ENCODE peak calls at places on chromosomes 1 and 21, in seven cellular contexts. One of them, this sample, is unnamed.

GRCh38 chr1:204927673-204928641 is 57.3 kb downstream of the NFASC start:
- DNase-seq in SK-N-SH: no peak
- DNase-seq in K562: peak
- DNase-seq in HepG2: no peak
- DNase-seq in GM12878: no peak
- DNase-seq in HCT116: no peak
- DNase-seq in H1: no peak
- DNase-seq in this sample: peak

GRCh38 chr1:88741413-88741812 is 57.3 kb downstream of the PKN2 start:
- DNase-seq in SK-N-SH: no peak
- DNase-seq in K562: no peak
- DNase-seq in HepG2: no peak
- DNase-seq in GM12878: no peak
- DNase-seq in HCT116: no peak
- DNase-seq in H1: no peak
- DNase-seq in this sample: no peak

GRCh38 chr1:226404063-226404903 is 3.6 kb downstream of the PARP1 start:
- DNase-seq in SK-N-SH: peak
- DNase-seq in K562: no peak
- DNase-seq in HepG2: peak
- DNase-seq in GM12878: no peak
- DNase-seq in HCT116: no peak
- DNase-seq in H1: no peak
- DNase-seq in this sample: no peak

GRCh38 chr1:115748396-115749130 is 20.0 kb downstream of the CASQ2 start:
- DNase-seq in SK-N-SH: no peak
- DNase-seq in K562: no peak
- DNase-seq in HepG2: no peak
- DNase-seq in GM12878: no peak
- DNase-seq in HCT116: peak
- DNase-seq in H1: no peak
- DNase-seq in this sample: no peak

GRCh38 chr1:119009300-119009660 is 21.1 kb upstream of the TBX15 start:
- DNase-seq in SK-N-SH: no peak
- DNase-seq in K562: no peak
- DNase-seq in HepG2: no peak
- DNase-seq in GM12878: no peak
- DNase-seq in HCT116: no peak
- DNase-seq in H1: no peak
- DNase-seq in this sample: no peak

GRCh38 chr21:35575280-35575915 is 484.9 kb downstream of the SETD4 start:
- DNase-seq in SK-N-SH: no peak
- DNase-seq in K562: no peak
- DNase-seq in HepG2: no peak
- DNase-seq in GM12878: no peak
- DNase-seq in HCT116: no peak
- DNase-seq in H1: no peak
- DNase-seq in this sample: no peak

GRCh38 chr21:44927587-44928461 is 7.1 kb upstream of the ITGB2 start:
- DNase-seq in SK-N-SH: no peak
- DNase-seq in K562: peak
- DNase-seq in HepG2: peak
- DNase-seq in GM12878: peak
- DNase-seq in HCT116: no peak
- DNase-seq in H1: no peak
- DNase-seq in this sample: peak

GRCh38 chr21:28916150-28916893 is 76.4 kb downstream of the LTN1 start:
- DNase-seq in SK-N-SH: no peak
- DNase-seq in K562: no peak
- DNase-seq in HepG2: no peak
- DNase-seq in GM12878: no peak
- DNase-seq in HCT116: no peak
- DNase-seq in H1: no peak
- DNase-seq in this sample: no peak

GRCh38 chr1:112688781-112689193 is 14.3 kb downstream of the MOV10 start:
- DNase-seq in SK-N-SH: peak
- DNase-seq in K562: no peak
- DNase-seq in HepG2: no peak
- DNase-seq in GM12878: no peak
- DNase-seq in HCT116: no peak
- DNase-seq in H1: no peak
- DNase-seq in this sample: no peak

GRCh38 chr1:210321552-210321951 is 7.2 kb upstream of the HHAT start:
- DNase-seq in SK-N-SH: no peak
- DNase-seq in K562: no peak
- DNase-seq in HepG2: no peak
- DNase-seq in GM12878: no peak
- DNase-seq in HCT116: no peak
- DNase-seq in H1: no peak
- DNase-seq in this sample: peak

GRCh38 chr21:45833437-45833836 is 148.1 kb upstream of the COL6A1 start:
- DNase-seq in SK-N-SH: no peak
- DNase-seq in K562: no peak
- DNase-seq in HepG2: no peak
- DNase-seq in GM12878: no peak
- DNase-seq in HCT116: no peak
- DNase-seq in H1: no peak
- DNase-seq in this sample: no peak

GRCh38 chr1:44576456-44577150 is 97.7 kb downstream of the TMEM53 start:
- DNase-seq in SK-N-SH: no peak
- DNase-seq in K562: no peak
- DNase-seq in HepG2: no peak
- DNase-seq in GM12878: no peak
- DNase-seq in HCT116: no peak
- DNase-seq in H1: no peak
- DNase-seq in this sample: no peak

GRCh38 chr1:162612606-162613400 is 19.5 kb upstream of the DDR2 start:
- DNase-seq in SK-N-SH: no peak
- DNase-seq in K562: no peak
- DNase-seq in HepG2: peak
- DNase-seq in GM12878: no peak
- DNase-seq in HCT116: no peak
- DNase-seq in H1: no peak
- DNase-seq in this sample: no peak

GRCh38 chr1:57340361-57341192 is 83.3 kb downstream of the DAB1 start:
- DNase-seq in SK-N-SH: peak
- DNase-seq in K562: no peak
- DNase-seq in HepG2: peak
- DNase-seq in GM12878: no peak
- DNase-seq in HCT116: no peak
- DNase-seq in H1: no peak
- DNase-seq in this sample: no peak

DNA sequence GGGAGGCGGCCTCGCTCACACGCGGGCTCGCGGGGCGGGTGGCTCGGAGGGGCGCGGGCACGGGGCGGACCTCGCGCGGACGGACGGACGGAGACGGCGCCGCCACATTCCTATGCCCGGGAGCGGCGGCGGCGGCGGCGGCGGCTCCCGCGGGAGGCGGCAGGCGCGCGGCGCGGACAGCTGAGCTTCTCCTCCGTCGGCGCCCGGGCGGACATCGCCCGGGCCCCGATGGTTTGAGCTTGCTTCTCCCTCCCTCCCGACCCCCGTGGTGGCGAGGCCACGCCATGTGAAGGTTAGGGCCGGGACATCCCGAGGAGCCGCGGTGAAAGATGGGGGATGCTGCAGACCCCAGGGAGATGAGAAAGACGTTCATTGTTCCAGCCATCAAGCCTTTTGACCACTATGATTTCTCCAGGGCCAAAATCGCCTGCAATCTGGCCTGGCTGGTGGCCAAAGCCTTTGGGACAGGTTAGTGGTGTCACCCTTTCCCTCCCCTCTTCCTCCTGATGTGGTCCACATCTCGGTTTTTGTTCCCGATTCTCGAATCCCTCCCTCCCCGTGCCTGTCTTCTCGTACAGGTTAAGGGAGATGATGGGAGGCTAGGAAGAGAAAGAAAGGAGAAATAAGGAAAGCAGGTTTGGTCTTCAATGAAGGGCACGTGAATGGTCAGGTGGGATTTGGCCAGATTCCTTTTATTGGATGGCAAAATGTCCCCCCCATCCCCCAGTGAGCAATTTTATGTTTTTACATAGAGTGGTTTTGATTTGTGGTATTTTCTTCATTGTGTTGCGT is 1.0 kb downstream of the CAMSAP2 start:
- DNase-seq in SK-N-SH: no peak
- DNase-seq in K562: peak
- DNase-seq in HepG2: peak
- DNase-seq in GM12878: no peak
- DNase-seq in HCT116: no peak
- DNase-seq in H1: no peak
- DNase-seq in this sample: peak
- TF ChIP-seq JUND in SK-N-SH: no peak
- TF ChIP-seq JUND in K562: no peak
- TF ChIP-seq JUND in HepG2: no peak
- TF ChIP-seq JUND in GM12878: no peak
- TF ChIP-seq JUND in HCT116: no peak
- TF ChIP-seq JUND in H1: no peak
- TF ChIP-seq JUND in this sample: no peak

GRCh38 chr1:230215529-230215928 is 148.5 kb downstream of the GALNT2 start:
- DNase-seq in SK-N-SH: no peak
- DNase-seq in K562: no peak
- DNase-seq in HepG2: no peak
- DNase-seq in GM12878: no peak
- DNase-seq in HCT116: no peak
- DNase-seq in H1: no peak
- DNase-seq in this sample: no peak

GRCh38 chr1:230212405-230212936 is 145.4 kb downstream of the GALNT2 start:
- DNase-seq in SK-N-SH: no peak
- DNase-seq in K562: no peak
- DNase-seq in HepG2: no peak
- DNase-seq in GM12878: peak
- DNase-seq in HCT116: no peak
- DNase-seq in H1: no peak
- DNase-seq in this sample: no peak

GRCh38 chr1:230218667-230219066 is 151.6 kb downstream of the GALNT2 start:
- DNase-seq in SK-N-SH: no peak
- DNase-seq in K562: no peak
- DNase-seq in HepG2: no peak
- DNase-seq in GM12878: no peak
- DNase-seq in HCT116: no peak
- DNase-seq in H1: no peak
- DNase-seq in this sample: no peak

GRCh38 chr1:230211436-230212145 is 144.6 kb downstream of the GALNT2 start:
- DNase-seq in SK-N-SH: no peak
- DNase-seq in K562: no peak
- DNase-seq in HepG2: no peak
- DNase-seq in GM12878: no peak
- DNase-seq in HCT116: no peak
- DNase-seq in H1: no peak
- DNase-seq in this sample: no peak

GRCh38 chr1:230215049-230215448 is 148.0 kb downstream of the GALNT2 start:
- DNase-seq in SK-N-SH: no peak
- DNase-seq in K562: no peak
- DNase-seq in HepG2: peak
- DNase-seq in GM12878: no peak
- DNase-seq in HCT116: no peak
- DNase-seq in H1: no peak
- DNase-seq in this sample: peak
- TF ChIP-seq JUND in SK-N-SH: no peak
- TF ChIP-seq JUND in K562: no peak
- TF ChIP-seq JUND in HepG2: no peak
- TF ChIP-seq JUND in GM12878: no peak
- TF ChIP-seq JUND in HCT116: no peak
- TF ChIP-seq JUND in H1: no peak
- TF ChIP-seq JUND in this sample: no peak

GRCh38 chr1:71667224-71667623 is 586.4 kb upstream of the ZRANB2 start:
- DNase-seq in SK-N-SH: no peak
- DNase-seq in K562: no peak
- DNase-seq in HepG2: no peak
- DNase-seq in GM12878: no peak
- DNase-seq in HCT116: no peak
- DNase-seq in H1: no peak
- DNase-seq in this sample: no peak
- TF ChIP-seq JUND in SK-N-SH: no peak
- TF ChIP-seq JUND in K562: no peak
- TF ChIP-seq JUND in HepG2: no peak
- TF ChIP-seq JUND in GM12878: no peak
- TF ChIP-seq JUND in HCT116: no peak
- TF ChIP-seq JUND in H1: no peak
- TF ChIP-seq JUND in this sample: no peak

GRCh38 chr1:151549199-151549598 is 9.1 kb downstream of the TUFT1 start:
- DNase-seq in SK-N-SH: no peak
- DNase-seq in K562: no peak
- DNase-seq in HepG2: no peak
- DNase-seq in GM12878: no peak
- DNase-seq in HCT116: no peak
- DNase-seq in H1: no peak
- DNase-seq in this sample: no peak
- TF ChIP-seq JUND in SK-N-SH: no peak
- TF ChIP-seq JUND in K562: no peak
- TF ChIP-seq JUND in HepG2: no peak
- TF ChIP-seq JUND in GM12878: no peak
- TF ChIP-seq JUND in HCT116: no peak
- TF ChIP-seq JUND in H1: no peak
- TF ChIP-seq JUND in this sample: no peak

DNA sequence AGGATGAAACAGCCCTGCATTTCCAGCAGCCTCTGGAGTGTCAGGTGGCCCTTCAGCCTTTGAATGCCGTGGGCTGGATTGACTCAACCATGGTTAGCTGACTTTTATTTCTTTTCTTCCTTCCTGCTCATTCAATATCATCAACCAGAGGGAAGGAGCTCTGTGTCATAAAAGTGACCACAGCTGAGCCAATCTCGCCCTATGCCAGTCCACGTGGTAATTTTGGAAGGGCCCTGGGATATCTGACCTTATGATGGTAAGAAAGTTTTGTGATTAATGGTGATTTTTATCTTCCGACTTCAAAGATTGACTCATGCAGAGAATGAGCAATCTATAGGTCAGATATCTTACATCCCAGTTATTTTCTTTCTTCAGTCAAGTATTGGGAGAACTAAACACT is 170.3 kb downstream of the ZC3H11B start:
- DNase-seq in SK-N-SH: no peak
- DNase-seq in K562: no peak
- DNase-seq in HepG2: no peak
- DNase-seq in GM12878: no peak
- DNase-seq in HCT116: peak
- DNase-seq in H1: no peak
- DNase-seq in this sample: no peak
- TF ChIP-seq JUND in SK-N-SH: peak
- TF ChIP-seq JUND in K562: no peak
- TF ChIP-seq JUND in HepG2: no peak
- TF ChIP-seq JUND in GM12878: no peak
- TF ChIP-seq JUND in HCT116: peak
- TF ChIP-seq JUND in H1: no peak
- TF ChIP-seq JUND in this sample: no peak

DNA sequence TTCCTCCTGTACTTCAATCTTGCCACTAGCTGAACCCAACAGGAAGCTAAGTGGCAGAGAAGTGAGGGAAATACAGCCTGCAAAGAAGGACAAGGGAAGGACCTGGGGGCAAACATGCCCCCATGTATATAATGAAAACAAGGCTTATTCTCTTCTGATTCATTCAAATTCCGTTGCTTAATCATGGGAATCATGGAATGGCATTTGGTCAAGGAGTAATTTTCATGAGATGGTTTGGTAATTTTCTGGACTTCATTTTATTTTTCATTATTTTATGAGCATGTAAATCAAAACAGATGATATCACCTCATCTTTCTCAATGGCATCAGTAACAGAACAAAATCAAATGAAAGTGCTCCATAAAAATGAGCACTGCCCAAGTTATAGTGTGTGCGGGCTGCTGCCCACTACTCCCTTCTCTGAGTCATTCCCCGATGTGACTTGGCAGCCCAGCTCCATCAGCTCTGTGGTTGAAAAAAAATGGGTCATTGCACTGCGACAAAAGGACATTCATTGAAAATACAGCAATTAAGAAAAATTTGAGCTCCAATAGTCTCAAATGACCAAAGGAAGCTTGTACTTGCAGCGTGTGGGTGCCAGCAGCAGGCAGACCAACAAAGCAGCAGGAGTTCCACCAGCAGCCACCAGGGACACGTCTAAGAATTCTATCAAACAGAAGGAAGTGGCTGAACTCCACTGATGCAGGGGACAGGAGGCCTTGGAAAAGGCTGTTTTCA is 84.3 kb upstream of the VAV3 start:
- DNase-seq in SK-N-SH: peak
- DNase-seq in K562: peak
- DNase-seq in HepG2: no peak
- DNase-seq in GM12878: no peak
- DNase-seq in HCT116: no peak
- DNase-seq in H1: no peak
- DNase-seq in this sample: no peak
- TF ChIP-seq JUND in SK-N-SH: no peak
- TF ChIP-seq JUND in K562: no peak
- TF ChIP-seq JUND in HepG2: no peak
- TF ChIP-seq JUND in GM12878: no peak
- TF ChIP-seq JUND in HCT116: no peak
- TF ChIP-seq JUND in H1: no peak
- TF ChIP-seq JUND in this sample: no peak

This sample was measured in T47D.